ENCODE peak calls at places on chromosomes 13 and 19, in four cellular contexts. I, Y, A and S are unnamed samples.

GRCh38 chr13:41696163-41697003 is 239.0 kb downstream of the RGCC start:
- DNase-seq in Y (no peak), I (no peak), A (peak; percentile 77), S (no peak)

GRCh38 chr19:53978975-53979801 is 12.2 kb upstream of the CACNG6 start:
- DNase-seq in I (no peak), Y (no peak), A (no peak), S (no peak)

GRCh38 chr19:41296323-41296935 is 13.5 kb upstream of the CCDC97 start:
- DNase-seq in Y (no peak), A (no peak), I (no peak), S (no peak)

GRCh38 chr19:54662730-54663129 is at the start of gene LILRB4:
- DNase-seq in I (no peak), A (no peak), Y (no peak), S (no peak)

GRCh38 chr13:30791354-30791921 is 56.1 kb downstream of the ALOX5AP start:
- DNase-seq in Y (no peak), A (peak; percentile 76), I (no peak), S (no peak)

GRCh38 chr19:42111811-42112210 is 20.4 kb downstream of the POU2F2 start:
- DNase-seq in I (no peak), Y (no peak), A (peak; percentile 87), S (no peak)

GRCh38 chr13:75173457-75174356 is 308.3 kb downstream of the TBC1D4 start:
- DNase-seq in I (no peak), A (no peak), Y (no peak), S (no peak)

GRCh38 chr13:75250526-75251183 is 231.3 kb downstream of the TBC1D4 start:
- DNase-seq in A (peak; percentile 3), I (no peak), Y (no peak), S (no peak)

GRCh38 chr13:45812599-45813372 is 38.8 kb downstream of the SIAH3 start:
- DNase-seq in A (no peak), I (no peak), Y (peak; percentile 64), S (no peak)

GRCh38 chr19:14770136-14770535 is 8.2 kb downstream of the ADGRE2 start:
- DNase-seq in I (no peak), A (no peak), Y (peak; percentile 53), S (no peak)

GRCh38 chr13:46605089-46605488 is 52.1 kb downstream of the LRCH1 start:
- DNase-seq in Y (no peak), A (no peak), I (no peak), S (no peak)

GRCh38 chr19:19501798-19502197 is 13.6 kb downstream of the TSSK6 start:
- DNase-seq in Y (no peak), A (no peak), I (no peak), S (no peak)

GRCh38 chr19:41273076-41273475 is 8.9 kb downstream of the HNRNPUL1 start:
- DNase-seq in A (no peak), I (no peak), Y (no peak), S (no peak)

GRCh38 chr19:28705008-28705407 is 507.9 kb downstream of the UQCRFS1 start:
- DNase-seq in A (peak; percentile 85), Y (no peak), I (no peak), S (no peak)

GRCh38 chr13:90055121-90055520 is 1292.4 kb upstream of the MIR17HG start:
- DNase-seq in Y (no peak), A (no peak), I (no peak), S (no peak)

GRCh38 chr13:84574851-84575250 is 692.6 kb upstream of the SLITRK1 start:
- DNase-seq in Y (no peak), A (peak; percentile 21), I (no peak), S (no peak)

GRCh38 chr13:23617551-23618014 is 47.4 kb downstream of the TNFRSF19 start:
- DNase-seq in A (peak; percentile 70), Y (no peak), I (no peak), S (no peak)

GRCh38 chr13:99416411-99417121 is 84.7 kb upstream of the TM9SF2 start:
- DNase-seq in Y (no peak), A (no peak), I (no peak), S (peak; percentile 10)

GRCh38 chr19:33436360-33437345 is 63.1 kb downstream of the CEBPG start:
- DNase-seq in I (no peak), A (no peak), Y (no peak), S (no peak)

GRCh38 chr19:6373813-6374108 is 1.2 kb downstream of the ALKBH7 start:
- DNase-seq in Y (no peak), A (no peak), I (no peak), S (no peak)

GRCh38 chr19:35098413-35099049 is 17.1 kb upstream of the FXYD3 start:
- DNase-seq in I (no peak), A (no peak), Y (no peak), S (no peak)

GRCh38 chr13:109255457-109255856 is 530.9 kb downstream of the IRS2 start:
- DNase-seq in I (no peak), Y (no peak), A (peak; percentile 54), S (no peak)

GRCh38 chr13:113837554-113838355 is 26.1 kb downstream of the GAS6 start:
- DNase-seq in I (no peak), A (peak; percentile 99), Y (peak; percentile 95), S (no peak)

GRCh38 chr19:31055454-31055853 is 293.8 kb downstream of the TSHZ3 start:
- DNase-seq in A (no peak), Y (no peak), I (no peak), S (no peak)

GRCh38 chr13:72462726-72463125 is 264.7 kb downstream of the MZT1 start:
- DNase-seq in A (no peak), I (no peak), Y (no peak), S (no peak)

GRCh38 chr13:101917833-101918755 is 465.6 kb downstream of the ITGBL1 start:
- DNase-seq in Y (no peak), I (peak; percentile 29), A (no peak), S (no peak)

GRCh38 chr13:85879014-85879413 is 79.8 kb upstream of the SLITRK6 start:
- DNase-seq in I (no peak), Y (no peak), A (no peak), S (no peak)
- TF ChIP-seq CTCF in I (no peak), Y (peak; percentile 25), A (no peak), S (no peak)

GRCh38 chr19:58218899-58219298 is 9.8 kb upstream of the ZNF544 start:
- DNase-seq in Y (no peak), I (peak; percentile 61), A (no peak), S (no peak)
- TF ChIP-seq CTCF in Y (peak; percentile 6), I (peak; percentile 59), A (no peak), S (no peak)

GRCh38 chr19:44683434-44684210 is 12.3 kb downstream of the CEACAM19 start:
- DNase-seq in Y (no peak), A (no peak), I (no peak), S (no peak)
- TF ChIP-seq CTCF in Y (no peak), A (no peak), I (no peak), S (no peak)

DNA sequence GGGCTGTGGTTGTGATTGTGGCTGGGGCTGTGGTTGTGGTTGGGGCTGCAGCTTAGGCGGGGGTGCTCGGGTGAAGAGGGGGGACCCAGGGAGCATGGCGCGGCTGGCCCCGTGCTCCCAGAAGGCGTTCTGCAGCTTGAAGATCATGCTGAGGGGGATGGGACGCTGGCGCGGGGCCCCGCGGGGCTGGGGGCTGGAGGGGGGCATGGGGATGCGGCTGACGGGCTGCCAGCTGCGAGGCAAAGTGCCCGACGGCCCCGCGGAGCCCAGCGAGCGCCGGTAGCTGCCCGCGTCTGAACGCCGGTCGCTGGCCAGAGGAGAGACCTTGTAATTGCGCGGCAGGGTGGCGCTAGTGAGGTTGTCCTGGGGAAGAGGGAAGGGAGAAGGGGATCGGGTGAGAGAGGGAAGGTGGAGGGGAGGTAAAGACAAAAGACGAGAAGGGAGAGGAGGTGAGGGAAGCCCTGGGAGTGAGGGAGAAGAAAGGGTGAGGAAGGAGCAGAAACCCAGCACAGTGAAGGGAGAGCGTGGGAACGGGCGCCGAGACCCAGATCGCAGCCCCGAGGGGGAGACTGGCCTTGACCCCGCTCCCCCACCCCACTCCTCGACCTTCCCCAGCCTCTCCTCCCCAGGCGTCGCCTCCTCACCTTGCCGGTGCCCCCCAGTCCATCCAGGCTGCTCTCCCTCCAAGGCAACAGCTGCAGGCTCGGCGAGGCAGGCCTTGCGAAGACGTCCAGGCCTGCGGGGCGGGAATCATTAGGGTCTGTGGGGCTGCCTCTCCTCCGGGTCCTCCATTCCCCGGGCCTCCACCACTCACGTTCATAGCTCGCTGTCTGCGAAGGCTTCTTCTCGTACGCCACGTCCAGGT is 9.1 kb downstream of the PPP1R13L start:
- DNase-seq in Y (no peak), A (no peak), I (peak; percentile 91), S (no peak)
- TF ChIP-seq CTCF in Y (no peak), A (no peak), I (no peak), S (no peak)

DNA sequence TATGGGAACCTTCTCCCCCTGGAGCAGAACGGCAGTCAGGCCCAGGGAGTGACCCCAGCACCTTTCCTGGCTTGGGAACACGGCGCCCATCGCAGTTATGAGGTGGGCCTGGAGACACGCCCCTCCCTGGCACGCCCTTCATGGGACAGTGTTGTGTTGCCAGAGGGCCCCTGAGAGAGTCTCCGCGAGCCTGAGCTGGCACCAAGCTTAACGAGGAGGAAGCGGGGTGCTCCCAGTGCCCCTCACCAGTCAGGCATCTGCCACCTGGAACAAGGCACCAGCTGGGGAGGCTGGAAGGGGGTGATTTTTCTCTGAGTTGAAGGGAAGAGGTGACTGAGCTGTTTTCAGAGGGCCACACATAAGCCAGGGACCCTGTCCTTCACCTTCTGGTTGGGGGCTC is 180.6 kb downstream of the KDM4B start:
- DNase-seq in I (no peak), A (no peak), Y (peak; percentile 77), S (no peak)
- TF ChIP-seq CTCF in I (no peak), A (no peak), Y (no peak), S (no peak)

GRCh38 chr13:51444922-51445321 is 7.9 kb downstream of the INTS6 start:
- DNase-seq in I (no peak), A (peak; percentile 75), Y (no peak), S (no peak)
- TF ChIP-seq CTCF in I (no peak), A (peak; percentile 63), Y (peak; percentile 64), S (no peak)

GRCh38 chr13:20489185-20489820 is 36.4 kb downstream of the CRYL1 start:
- DNase-seq in Y (no peak), I (no peak), A (no peak), S (no peak)
- TF ChIP-seq CTCF in Y (no peak), I (no peak), A (no peak), S (peak; percentile 24)

GRCh38 chr19:2982983-2983350 is 5.6 kb downstream of the TLE6 start:
- DNase-seq in I (no peak), Y (peak; percentile 93), A (peak; percentile 98), S (no peak)

GRCh38 chr19:2981898-2982297 is 4.5 kb downstream of the TLE6 start:
- DNase-seq in A (no peak), Y (no peak), I (no peak), S (no peak)

GRCh38 chr19:2982556-2982955 is 5.2 kb downstream of the TLE6 start:
- DNase-seq in A (no peak), I (no peak), Y (no peak), S (no peak)

GRCh38 chr19:2983351-2984195 is 6.2 kb downstream of the TLE6 start:
- DNase-seq in A (peak; percentile 96), I (peak; percentile 80), Y (no peak), S (no peak)

GRCh38 chr19:2984196-2984490 is 6.8 kb downstream of the TLE6 start:
- DNase-seq in A (peak; percentile 83), Y (no peak), I (no peak), S (no peak)
- TF ChIP-seq CTCF in A (no peak), Y (no peak), I (no peak), S (no peak)

GRCh38 chr19:1929051-1929742 is 11.8 kb upstream of the CSNK1G2 start:
- DNase-seq in I (peak; percentile 94), Y (peak; percentile 92), A (peak; percentile 60), S (peak; percentile 87)
- TF ChIP-seq CTCF in I (peak; percentile 85), Y (peak; percentile 87), A (peak; percentile 73), S (peak; percentile 93)

GRCh38 chr19:7676376-7676775 is 514 bp upstream of the MCEMP1 start:
- DNase-seq in I (no peak), Y (no peak), A (no peak), S (no peak)
- TF ChIP-seq CTCF in I (no peak), Y (no peak), A (no peak), S (no peak)